ENCODE peak calls at places on chromosomes 5 and 9, in five cellular contexts. L, Z, D, W and R are unnamed samples.

GRCh38 chr5:154162475-154163217 is 27.9 kb upstream of the GALNT10 start:
- DNase-seq in D (no peak), W (peak), Z (no peak), L (no peak), R (no peak)

GRCh38 chr5:67404261-67405100 is 207.9 kb upstream of the CD180 start:
- DNase-seq in D (no peak), W (no peak), Z (no peak), L (no peak), R (no peak)

GRCh38 chr5:171470420-171470819 is 51.0 kb downstream of the FGF18 start:
- DNase-seq in L (no peak), D (no peak), Z (no peak), W (no peak), R (no peak)

GRCh38 chr9:135126480-135127187 is 39.2 kb downstream of the OLFM1 start:
- DNase-seq in Z (no peak), D (no peak), L (no peak), W (no peak), R (no peak)

GRCh38 chr9:19470981-19471650 is 62.3 kb downstream of the ACER2 start:
- DNase-seq in L (no peak), Z (no peak), D (no peak), W (no peak), R (no peak)

GRCh38 chr9:89277043-89277442 is 34.0 kb upstream of the CKS2 start:
- DNase-seq in Z (no peak), D (no peak), L (no peak), W (no peak), R (no peak)

GRCh38 chr9:130111805-130112204 is 58.1 kb downstream of the GPR107 start:
- DNase-seq in D (no peak), W (no peak), L (peak), Z (no peak), R (no peak)

GRCh38 chr9:72509053-72509452 is 12.4 kb upstream of the TMC1 start:
- DNase-seq in W (no peak), L (no peak), D (no peak), Z (no peak), R (no peak)

GRCh38 chr9:93263334-93264229 is 79.6 kb downstream of the WNK2 start:
- DNase-seq in Z (no peak), W (no peak), D (no peak), L (peak), R (no peak)

GRCh38 chr5:142746532-142746931 is 23.6 kb upstream of the ARHGAP26 start:
- DNase-seq in D (no peak), W (no peak), Z (no peak), L (no peak), R (no peak)

GRCh38 chr5:106423109-106423897 is 1247.4 kb downstream of the EFNA5 start:
- DNase-seq in L (no peak), W (no peak), Z (no peak), D (no peak), R (no peak)

GRCh38 chr5:119355244-119355635 is 579 bp upstream of the TNFAIP8 start:
- DNase-seq in W (peak), Z (no peak), D (no peak), L (peak), R (peak)

GRCh38 chr5:127858116-127858784 is 155.1 kb downstream of the CCDC192 start:
- DNase-seq in Z (no peak), L (no peak), D (no peak), W (no peak), R (no peak)

GRCh38 chr5:2142456-2142954 is 259.8 kb upstream of the IRX4 start:
- DNase-seq in W (no peak), Z (no peak), L (no peak), D (no peak), R (no peak)

GRCh38 chr9:91055845-91056244 is 254.2 kb downstream of the SYK start:
- DNase-seq in L (no peak), W (no peak), D (no peak), Z (no peak), R (no peak)